ENCODE peak calls at places on chromosomes 11 and 22, in nine cellular contexts. D, N, Q, O, A, S, B, C and J are unnamed samples. For H3K27me3, the result is how much of the 10 kb centered on the place peaks cover.

GRCh38 chr22:18976197-18976751 is 40.2 kb upstream of the PRODH start:
- DNase-seq in C (no peak), N (no peak), A (no peak), Q (no peak), O (no peak), S (no peak), B (no peak), D (no peak), J (no peak)

GRCh38 chr22:26751217-26751616 is 93.8 kb downstream of the MIAT start:
- DNase-seq in B (peak), S (no peak), N (no peak), D (no peak), C (peak), O (no peak), Q (no peak), A (no peak), J (no peak)

GRCh38 chr22:19875531-19876313 is 21.0 kb upstream of the GNB1L start:
- DNase-seq in C (no peak), A (peak), O (no peak), D (peak), B (peak), S (peak), N (no peak), Q (no peak), J (no peak)

GRCh38 chr22:43996170-43996980 is 27.7 kb upstream of the PARVB start:
- DNase-seq in B (no peak), A (no peak), Q (no peak), N (peak), S (peak), D (peak), C (no peak), O (no peak), J (no peak)

GRCh38 chr11:78855146-78855545 is 280.5 kb upstream of the NARS2 start:
- DNase-seq in N (no peak), C (no peak), S (no peak), Q (no peak), A (no peak), D (no peak), B (no peak), O (no peak), J (no peak)

GRCh38 chr11:13324709-13325108 is 47.1 kb downstream of the BMAL1 start:
- DNase-seq in D (no peak), A (no peak), N (no peak), Q (no peak), O (no peak), B (no peak), C (no peak), S (no peak), J (no peak)

GRCh38 chr22:29133603-29134133 is 60.8 kb downstream of the KREMEN1 start:
- DNase-seq in N (no peak), D (no peak), Q (no peak), S (no peak), A (no peak), C (no peak), O (no peak), B (no peak), J (no peak)

GRCh38 chr22:43566021-43566420 is 154.2 kb downstream of the MPPED1 start:
- DNase-seq in Q (no peak), N (no peak), S (no peak), O (no peak), C (no peak), B (no peak), D (no peak), A (peak), J (no peak)

GRCh38 chr11:112247198-112247597 is 13.5 kb downstream of the PLET1 start:
- DNase-seq in O (no peak), D (no peak), A (no peak), C (no peak), N (no peak), S (no peak), Q (peak), B (no peak), J (peak)

GRCh38 chr11:45457649-45458048 is 171.5 kb upstream of the SYT13 start:
- DNase-seq in S (no peak), Q (peak), A (no peak), D (no peak), O (peak), B (no peak), C (no peak), N (no peak), J (peak)

GRCh38 chr11:120339394-120339890 is 3.2 kb downstream of the ARHGEF12 start:
- DNase-seq in N (no peak), D (no peak), B (no peak), S (no peak), O (no peak), A (no peak), Q (peak), C (no peak), J (peak)

GRCh38 chr11:63813563-63814382 is 517 bp downstream of the SPINDOC start:
- DNase-seq in C (no peak), A (no peak), Q (peak), N (no peak), O (no peak), B (peak), S (peak), D (peak), J (no peak)

DNA sequence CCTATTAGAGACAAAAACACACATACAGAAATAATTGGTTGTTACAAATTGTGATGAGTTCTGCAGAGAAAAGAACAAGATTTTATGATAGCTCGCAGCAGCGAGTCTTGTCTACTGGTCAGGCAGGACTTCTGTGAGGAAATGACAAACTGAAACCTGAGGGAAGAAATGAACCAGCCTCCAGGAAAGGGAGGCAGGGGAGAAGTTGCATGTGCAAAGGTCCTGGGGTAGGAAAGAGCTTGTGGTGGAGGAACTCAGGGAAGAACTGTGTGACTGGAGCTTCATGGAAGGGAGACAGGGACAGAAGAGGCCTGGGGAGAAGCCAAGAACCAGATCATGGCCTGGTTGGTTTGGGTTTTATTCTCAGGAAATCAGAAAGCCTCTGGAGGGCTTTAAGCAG is 9.2 kb upstream of the RAB1B start:
- DNase-seq in N (no peak), A (no peak), O (no peak), D (no peak), S (no peak), C (no peak), Q (no peak), B (no peak), J (no peak)
- H3K4me3 ChIP-seq in N (peak), A (no peak), O (no peak), D (no peak), S (no peak), C (no peak), Q (no peak), B (peak), J (no peak)

GRCh38 chr11:11635456-11635855 is 13.7 kb upstream of the GALNT18 start:
- DNase-seq in D (no peak), A (no peak), Q (no peak), C (no peak), S (no peak), N (no peak), B (no peak), O (no peak), J (no peak)
- TF ChIP-seq CTCF in D (no peak), A (no peak), Q (no peak), C (no peak), S (no peak), N (no peak), B (peak), O (peak), J (no peak)

DNA sequence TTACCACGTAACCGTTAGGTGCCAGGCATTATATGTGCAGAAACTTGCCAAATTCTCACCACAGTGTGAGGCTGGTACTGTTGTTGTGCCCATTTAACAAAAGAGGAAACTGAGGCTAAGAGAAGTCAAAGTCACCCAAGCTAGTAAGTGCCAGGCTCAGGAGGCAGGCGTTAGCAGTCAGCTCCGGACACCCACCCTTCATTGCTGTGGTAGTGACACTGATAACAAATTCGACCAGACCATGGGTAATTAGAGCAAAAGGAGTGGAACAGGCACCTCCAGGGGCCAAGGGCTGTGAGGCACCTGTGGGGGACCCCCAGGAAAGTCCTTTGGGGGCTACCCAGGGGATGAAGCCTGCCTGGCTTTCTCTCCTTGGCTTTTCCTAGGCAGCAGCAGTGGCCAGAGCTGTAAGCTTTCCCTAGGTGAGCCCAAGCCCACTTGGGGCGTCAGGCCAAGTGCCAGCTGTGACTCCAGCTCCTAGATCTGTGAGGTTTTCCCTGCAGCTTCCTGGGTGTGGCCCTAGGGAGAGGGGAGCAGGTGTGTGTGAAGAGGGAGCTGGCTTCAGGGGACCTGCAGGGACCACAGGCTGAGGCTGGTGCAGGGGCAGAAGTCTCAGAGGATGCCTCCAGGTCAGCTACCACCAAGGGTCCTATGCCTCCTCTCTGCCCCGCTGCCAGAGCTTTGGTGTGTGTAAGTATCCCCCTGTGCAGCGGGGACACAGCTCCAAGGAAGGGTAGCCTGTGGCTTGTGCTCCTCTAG is 19.7 kb upstream of the ALX4 start:
- DNase-seq in N (no peak), D (no peak), O (no peak), C (no peak), Q (no peak), A (no peak), S (peak), B (no peak), J (no peak)
- H3K27me3 ChIP-seq in N (under half), D (half or more), O (half or more), C (half or more), Q (half or more), A (under half), S (half or more), B (half or more), J (under half)

GRCh38 chr11:33797879-33798278 is 23.6 kb upstream of the FBXO3 start:
- DNase-seq in A (no peak), C (no peak), B (no peak), D (no peak), N (no peak), S (no peak), O (no peak), Q (no peak), J (no peak)

GRCh38 chr11:33804471-33804870 is 30.2 kb upstream of the FBXO3 start:
- DNase-seq in D (no peak), S (no peak), Q (no peak), C (no peak), B (no peak), N (no peak), O (no peak), A (no peak), J (no peak)

GRCh38 chr11:33802414-33802950 is 28.2 kb upstream of the FBXO3 start:
- DNase-seq in D (peak), C (peak), Q (peak), N (no peak), O (peak), B (peak), S (no peak), A (no peak), J (peak)

DNA sequence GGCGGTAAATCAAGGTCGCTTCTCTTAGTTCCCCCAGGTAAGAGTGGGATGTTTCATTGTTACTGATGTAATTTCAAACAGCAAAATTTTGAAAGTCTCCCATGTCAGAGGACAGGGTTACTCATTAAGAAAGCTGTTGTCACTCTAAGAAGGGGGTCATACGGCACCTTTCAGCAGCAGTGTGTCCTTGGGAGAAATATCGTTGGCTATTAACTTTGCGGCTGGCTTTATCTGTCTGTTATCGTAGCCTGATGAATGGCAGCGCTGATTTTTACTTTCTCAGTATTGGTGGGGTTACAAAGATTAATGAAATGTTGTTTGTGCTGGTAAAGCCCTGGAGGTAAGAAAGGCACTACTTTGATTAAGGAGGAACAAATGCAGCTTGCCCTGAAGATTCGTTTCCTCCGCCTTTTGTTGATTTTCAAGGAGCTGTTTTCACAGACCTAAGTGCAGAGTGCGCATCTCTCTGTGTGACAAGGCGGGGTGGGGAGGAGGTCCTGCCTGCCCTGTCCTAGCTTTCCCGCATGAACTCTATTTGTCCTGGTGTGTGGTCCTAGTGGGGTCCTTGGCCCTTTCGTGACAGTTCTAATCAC is 27.6 kb upstream of the FBXO3 start:
- DNase-seq in C (no peak), Q (no peak), O (no peak), D (no peak), A (no peak), S (no peak), B (no peak), N (peak), J (no peak)
- H3K4me3 ChIP-seq in C (peak), Q (peak), O (peak), D (peak), A (peak), S (peak), B (peak), N (no peak), J (no peak)

DNA sequence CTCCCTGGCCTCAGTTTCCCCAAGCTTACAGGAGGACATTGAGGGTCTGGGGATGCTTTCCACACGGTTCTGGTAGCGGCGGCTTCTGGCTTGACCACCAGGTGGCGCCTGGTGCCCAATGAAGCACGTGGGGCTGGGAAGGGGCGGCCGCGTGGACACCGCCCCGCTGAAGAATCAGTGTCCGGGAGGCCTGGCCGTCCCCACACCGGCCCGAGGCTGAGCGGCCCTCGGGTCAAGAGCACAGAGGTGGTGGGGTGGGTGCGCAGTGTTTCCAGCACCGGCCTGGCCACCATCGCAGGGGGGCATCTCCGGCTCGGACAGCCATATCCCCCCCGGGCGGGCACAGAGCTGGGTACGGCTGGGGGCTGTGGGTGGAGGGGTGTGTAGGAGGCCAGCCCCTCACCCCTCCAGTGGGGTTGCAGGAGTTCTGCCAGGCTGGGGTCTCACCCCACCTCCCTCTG is 27.8 kb upstream of the PPARA start:
- DNase-seq in S (peak), Q (peak), D (peak), N (no peak), B (peak), A (no peak), C (no peak), O (no peak), J (no peak)
- TF ChIP-seq CTCF in S (peak), Q (peak), D (peak), N (peak), B (peak), A (peak), C (peak), O (peak), J (peak)

GRCh38 chr22:40008726-40009125 is 14.0 kb downstream of the FAM83F start:
- DNase-seq in N (no peak), D (no peak), Q (peak), C (no peak), O (no peak), A (no peak), S (no peak), B (no peak), J (no peak)
- H3K27me3 ChIP-seq in N (under half), D (half or more), Q (half or more), C (under half), O (under half), A (under half), S (under half), B (under half), J (under half)

GRCh38 chr22:39525658-39525975 is 5.3 kb downstream of the ATF4 start:
- DNase-seq in Q (no peak), C (no peak), O (no peak), B (no peak), N (no peak), S (no peak), A (no peak), D (no peak), J (no peak)

GRCh38 chr22:39528080-39528661 is 4.4 kb downstream of the RPS19BP1 start:
- DNase-seq in N (no peak), Q (no peak), O (no peak), B (peak), S (no peak), A (no peak), D (no peak), C (no peak), J (no peak)

GRCh38 chr22:39526736-39527171 is 5.8 kb downstream of the RPS19BP1 start:
- DNase-seq in S (no peak), Q (no peak), D (no peak), C (no peak), O (no peak), A (no peak), B (no peak), N (no peak), J (no peak)

GRCh38 chr22:39528681-39529486 is 3.7 kb downstream of the RPS19BP1 start:
- DNase-seq in B (peak), O (peak), C (peak), A (peak), Q (peak), D (peak), N (peak), S (peak), J (peak)

GRCh38 chr22:39527481-39527961 is 5.0 kb downstream of the RPS19BP1 start:
- DNase-seq in C (no peak), A (no peak), B (no peak), N (no peak), S (no peak), Q (peak), O (no peak), D (no peak), J (peak)
- H3K4me3 ChIP-seq in C (no peak), A (no peak), B (no peak), N (peak), S (no peak), Q (no peak), O (no peak), D (no peak), J (no peak)